ENCODE peak calls at places on chromosomes 3 and 15, in ten cellular contexts. B, J, T, K, L, F, S, E, I and G are unnamed samples.

GRCh38 chr3:187782008-187782407 is 36.7 kb upstream of the BCL6 start:
- DNase-seq in T (no peak), J (no peak), S (no peak), F (no peak), B (no peak), I (no peak), L (no peak), K (no peak), E (no peak), G (no peak)

GRCh38 chr3:58349792-58350626 is 17.3 kb downstream of the PXK start:
- DNase-seq in B (peak; percentile 61), L (no peak), T (no peak), F (no peak), E (no peak), I (no peak), J (no peak), S (no peak), K (no peak), G (peak; percentile 75)

GRCh38 chr15:75864213-75865059 is 21.2 kb downstream of the UBE2Q2 start:
- DNase-seq in L (no peak), S (no peak), B (no peak), E (no peak), K (no peak), F (no peak), T (no peak), I (no peak), J (no peak), G (no peak)

GRCh38 chr3:190566043-190566933 is 52.4 kb downstream of the IL1RAP start:
- DNase-seq in E (no peak), I (peak; percentile 73), T (peak; percentile 97), S (no peak), L (peak; percentile 99), B (no peak), J (no peak), K (no peak), F (no peak), G (peak; percentile 45)

GRCh38 chr3:23051240-23052140 is 151.6 kb upstream of the UBE2E2 start:
- DNase-seq in I (no peak), E (no peak), J (no peak), L (no peak), S (no peak), T (no peak), K (no peak), F (no peak), B (no peak), G (no peak)

GRCh38 chr15:62306851-62307504 is 141.9 kb upstream of the C2CD4B start:
- DNase-seq in T (peak; percentile 73), I (peak; percentile 32), L (peak; percentile 70), B (peak; percentile 57), F (no peak), E (no peak), S (no peak), K (peak; percentile 69), J (no peak), G (peak; percentile 72)

GRCh38 chr3:48859188-48859587 is 11.5 kb upstream of the PRKAR2A start:
- DNase-seq in F (no peak), J (no peak), K (no peak), L (no peak), S (no peak), E (no peak), T (no peak), I (no peak), B (no peak), G (no peak)

GRCh38 chr3:45236964-45237363 is 10.9 kb upstream of the TMEM158 start:
- DNase-seq in F (no peak), I (no peak), S (no peak), T (no peak), J (no peak), L (no peak), K (no peak), E (no peak), B (no peak), G (no peak)

GRCh38 chr3:112136959-112137693 is 4.1 kb upstream of the GCSAM start:
- DNase-seq in I (no peak), J (peak; percentile 32), L (peak; percentile 57), S (no peak), F (no peak), T (peak; percentile 16), B (no peak), K (peak; percentile 61), E (no peak), G (peak; percentile 29)

GRCh38 chr3:186331043-186331442 is 31.0 kb downstream of the DGKG start:
- DNase-seq in E (no peak), K (no peak), L (no peak), F (no peak), I (no peak), J (no peak), S (no peak), B (peak; percentile 61), T (no peak), G (no peak)

GRCh38 chr3:126344380-126345041 is 12.7 kb downstream of the KLF15 start:
- DNase-seq in J (no peak), E (no peak), K (no peak), S (no peak), T (no peak), L (no peak), I (no peak), B (no peak), F (no peak), G (no peak)

GRCh38 chr3:72657666-72658065 is 190.6 kb downstream of the SHQ1 start:
- DNase-seq in T (no peak), J (no peak), B (peak; percentile 29), E (no peak), L (no peak), S (no peak), I (no peak), F (peak; percentile 13), K (no peak), G (peak; percentile 15)

GRCh38 chr3:146511402-146512134 is 32.8 kb downstream of the PLSCR1 start:
- DNase-seq in K (no peak), J (no peak), L (no peak), T (no peak), I (no peak), E (no peak), S (no peak), F (no peak), B (no peak), G (no peak)

GRCh38 chr3:117444175-117444574 is 734.6 kb downstream of the TUSC7 start:
- DNase-seq in E (no peak), I (no peak), T (no peak), L (no peak), F (no peak), B (no peak), J (no peak), K (no peak), S (no peak), G (no peak)

GRCh38 chr3:73255609-73256029 is 194.2 kb downstream of the EBLN2 start:
- DNase-seq in S (no peak), J (no peak), B (no peak), E (no peak), L (no peak), T (no peak), K (peak; percentile 62), F (no peak), I (no peak), G (no peak)

GRCh38 chr3:122902326-122902725 is 107.5 kb downstream of the SLC49A4 start:
- DNase-seq in L (no peak), K (no peak), J (no peak), S (no peak), I (no peak), T (no peak), B (no peak), F (no peak), E (no peak), G (no peak)

GRCh38 chr3:61483997-61484396 is 77.4 kb upstream of the PTPRG start:
- DNase-seq in F (no peak), S (no peak), J (no peak), B (no peak), I (no peak), K (no peak), E (no peak), L (no peak), T (no peak), G (no peak)

GRCh38 chr3:141255864-141256263 is 24.2 kb downstream of the PXYLP1 start:
- DNase-seq in K (peak; percentile 51), I (no peak), L (peak; percentile 6), J (peak; percentile 22), E (no peak), S (no peak), T (peak; percentile 10), B (no peak), F (no peak), G (no peak)

GRCh38 chr15:92448370-92448769 is 54.7 kb downstream of the ST8SIA2 start:
- DNase-seq in F (no peak), S (no peak), I (no peak), K (no peak), J (no peak), T (no peak), E (no peak), B (no peak), L (no peak), G (no peak)

GRCh38 chr3:190217081-190217480 is 96.4 kb upstream of the P3H2 start:
- DNase-seq in F (no peak), S (no peak), E (no peak), J (no peak), L (no peak), K (no peak), I (no peak), B (no peak), T (peak; percentile 21), G (no peak)